ENCODE peak calls at places on chromosomes 4 and X, in eight cellular contexts. F is effector memory CD4-positive, alpha-beta T cell; I is NCI-H1417 treated with DMSO at 0.1 percent for 48 hours; J is transverse colon; C is NCI-H82; G is nephron progenitor cell; E is stimulated activated CD4-positive, alpha-beta T cell treated with anti-CD3 and anti-CD28 coated beads, Interleukin-15, amount 100 ng/mL, for 1 hour; U is hippocampal formation. O is an unnamed sample.
A peak's percentile ranks its signal among the peaks of the same experiment; 100 is the strongest.

GRCh38 chrX:109847257-109848187 is 114.5 kb upstream of the ACSL4 start:
- DNase-seq in F (no peak), G (no peak), J (no peak), U (no peak), E (no peak), C (peak; percentile 43), I (no peak), O (no peak)

GRCh38 chrX:137215467-137215866 is 181.7 kb upstream of the GPR101 start:
- DNase-seq in F (no peak), J (no peak), U (no peak), G (no peak), C (no peak), E (no peak), I (no peak), O (no peak)

GRCh38 chr4:123474817-123475216 is 78.2 kb downstream of the SPRY1 start:
- DNase-seq in F (no peak), G (no peak), U (no peak), C (no peak), J (no peak), I (no peak), E (no peak), O (no peak)

GRCh38 chrX:42946544-42947223 is 168.7 kb upstream of the PPP1R2C start:
- DNase-seq in U (no peak), C (no peak), I (no peak), E (no peak), F (no peak), J (no peak), G (no peak), O (no peak)

GRCh38 chr4:77994194-77994721 is 62.9 kb upstream of the FRAS1 start:
- DNase-seq in F (no peak), E (no peak), G (peak; percentile 50), U (no peak), J (no peak), I (no peak), C (no peak), O (no peak)

GRCh38 chrX:139784788-139785187 is 76.8 kb upstream of the MCF2 start:
- DNase-seq in J (no peak), G (no peak), U (no peak), E (no peak), F (no peak), I (no peak), C (no peak), O (no peak)

GRCh38 chr4:107196312-107196711 is 160.2 kb upstream of the DKK2 start:
- DNase-seq in U (no peak), C (no peak), J (no peak), G (no peak), I (no peak), F (no peak), E (no peak), O (no peak)

GRCh38 chr4:3520796-3521600 is 11.2 kb downstream of the LRPAP1 start:
- DNase-seq in U (no peak), F (no peak), J (peak; percentile 8), I (no peak), G (no peak), C (no peak), E (no peak), O (no peak)

GRCh38 chr4:169821402-169821801 is 63.7 kb upstream of the HPF1 start:
- DNase-seq in C (no peak), I (no peak), E (no peak), F (no peak), U (no peak), J (no peak), G (no peak), O (no peak)

GRCh38 chrX:100596601-100597000 is 11.9 kb downstream of the TNMD start:
- DNase-seq in U (no peak), G (no peak), C (no peak), I (no peak), F (no peak), E (no peak), J (no peak), O (no peak)

GRCh38 chr4:89307446-89308160 is at the start of gene GPRIN3:
- DNase-seq in G (peak; percentile 80), U (peak; percentile 46), J (peak; percentile 66), F (peak; percentile 43), I (no peak), C (no peak), E (peak; percentile 65), O (peak; percentile 15)

GRCh38 chr4:48071171-48071570 is 54.6 kb downstream of the NIPAL1 start:
- DNase-seq in I (no peak), C (no peak), G (no peak), U (no peak), F (no peak), J (no peak), E (no peak), O (no peak)